ENCODE peak calls at places on chromosomes 7 and 10, in ten cellular contexts. M is upper lobe of right lung, C is AG09309, X is body of pancreas, Q is colonic mucosa, K is prostate gland, U is retinal pigment epithelial cell, G is GM23338, A is mucosa of descending colon, B is cardiac muscle cell. D is an unnamed sample.

GRCh38 chr10:72322280-72323058 is 32.2 kb downstream of the DNAJB12 start:
- DNase-seq in C (no peak), A (no peak), G (peak; percentile 1), X (no peak), U (no peak), B (no peak), Q (no peak), M (no peak), K (peak; percentile 50), D (no peak)

GRCh38 chr7:156459067-156459466 is 181.5 kb upstream of the RNF32 start:
- DNase-seq in U (no peak), G (no peak), K (no peak), B (no peak), Q (no peak), C (no peak), X (no peak), A (no peak), M (no peak), D (no peak)

GRCh38 chr7:135979674-135980660 is 2.8 kb upstream of the MTPN start:
- DNase-seq in K (no peak), X (no peak), C (no peak), M (no peak), Q (no peak), A (no peak), U (no peak), B (no peak), G (no peak), D (no peak)

GRCh38 chr10:130470973-130471372 is 334.8 kb downstream of the GLRX3 start:
- DNase-seq in G (no peak), Q (no peak), A (no peak), X (no peak), C (no peak), U (no peak), B (no peak), K (no peak), M (no peak), D (no peak)

GRCh38 chr10:89118091-89118490 is 89.0 kb downstream of the CH25H start:
- DNase-seq in C (peak; percentile 38), A (no peak), Q (no peak), X (no peak), K (no peak), G (no peak), B (no peak), M (no peak), U (no peak), D (no peak)

GRCh38 chr7:31432831-31433340 is 81.0 kb upstream of the ITPRID1 start:
- DNase-seq in U (no peak), G (no peak), Q (no peak), B (no peak), M (no peak), X (no peak), K (no peak), C (no peak), A (no peak), D (no peak)

GRCh38 chr7:9507281-9507680 is 1073.9 kb downstream of the NXPH1 start:
- DNase-seq in X (no peak), G (peak; percentile 25), M (no peak), A (no peak), K (no peak), U (peak; percentile 55), B (peak; percentile 19), C (no peak), Q (no peak), D (no peak)

GRCh38 chr10:120729508-120729907 is 121.7 kb upstream of the WDR11 start:
- DNase-seq in X (no peak), A (no peak), U (no peak), M (no peak), K (no peak), B (no peak), C (no peak), G (no peak), Q (no peak), D (no peak)

GRCh38 chr10:45602082-45602730 is 70.4 kb downstream of the ZFAND4 start:
- DNase-seq in A (no peak), C (no peak), K (no peak), M (no peak), X (no peak), G (no peak), U (no peak), B (no peak), Q (no peak), D (no peak)

GRCh38 chr10:11450427-11450826 is 161.0 kb downstream of the USP6NL start:
- DNase-seq in Q (no peak), M (no peak), C (no peak), U (no peak), G (no peak), A (no peak), B (no peak), K (no peak), X (no peak), D (no peak)

GRCh38 chr7:140349172-140349771 is 49.1 kb downstream of the SLC37A3 start:
- DNase-seq in Q (no peak), M (no peak), X (no peak), G (no peak), B (no peak), C (no peak), K (no peak), A (no peak), U (peak; percentile 25), D (no peak)

GRCh38 chr10:113560071-113560470 is 7.2 kb downstream of the HABP2 start:
- DNase-seq in M (no peak), X (no peak), K (no peak), C (no peak), Q (no peak), B (no peak), G (no peak), U (no peak), A (no peak), D (no peak)
- TF ChIP-seq CTCF in M (no peak), X (no peak), K (no peak), C (no peak), Q (no peak), B (no peak), G (no peak), U (no peak), A (no peak), D (no peak)

DNA sequence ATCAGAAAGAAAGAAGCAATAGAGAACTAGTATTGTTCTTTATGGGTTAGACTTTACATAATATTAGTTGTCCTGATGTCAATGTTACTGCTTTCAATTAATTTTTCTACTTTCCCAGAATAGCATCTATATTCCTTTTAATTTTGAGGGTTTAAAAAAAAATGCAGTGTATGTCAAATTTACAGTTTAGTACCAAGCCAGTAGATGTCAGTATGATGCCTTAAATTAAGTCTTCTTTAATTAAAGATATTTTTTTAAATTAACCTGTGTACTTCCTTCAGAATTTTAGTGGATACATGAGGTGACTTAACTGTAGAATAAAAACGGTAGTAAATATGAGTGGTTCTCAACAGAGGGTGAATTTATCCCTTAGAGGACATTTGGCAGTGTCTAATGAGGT is 35.2 kb upstream of the STOX1 start:
- DNase-seq in C (no peak), G (peak; percentile 11), M (no peak), A (no peak), Q (no peak), K (no peak), U (no peak), X (no peak), B (no peak), D (no peak)
- TF ChIP-seq CTCF in C (no peak), G (no peak), M (peak; percentile 19), A (no peak), Q (no peak), K (no peak), U (peak; percentile 26), X (no peak), B (peak; percentile 26), D (no peak)

GRCh38 chr10:70101668-70102067 is 31.0 kb downstream of the AIFM2 start:
- DNase-seq in A (no peak), X (no peak), B (no peak), Q (no peak), U (no peak), K (no peak), G (no peak), C (no peak), M (no peak), D (no peak)

GRCh38 chr10:70111496-70111895 is 21.1 kb downstream of the AIFM2 start:
- DNase-seq in B (no peak), C (no peak), A (no peak), M (no peak), K (no peak), G (no peak), U (no peak), Q (no peak), X (no peak), D (no peak)

GRCh38 chr10:70109064-70109729 is 23.4 kb downstream of the AIFM2 start:
- DNase-seq in A (no peak), G (no peak), K (no peak), M (no peak), Q (no peak), C (no peak), B (no peak), U (no peak), X (peak; percentile 34), D (no peak)

DNA sequence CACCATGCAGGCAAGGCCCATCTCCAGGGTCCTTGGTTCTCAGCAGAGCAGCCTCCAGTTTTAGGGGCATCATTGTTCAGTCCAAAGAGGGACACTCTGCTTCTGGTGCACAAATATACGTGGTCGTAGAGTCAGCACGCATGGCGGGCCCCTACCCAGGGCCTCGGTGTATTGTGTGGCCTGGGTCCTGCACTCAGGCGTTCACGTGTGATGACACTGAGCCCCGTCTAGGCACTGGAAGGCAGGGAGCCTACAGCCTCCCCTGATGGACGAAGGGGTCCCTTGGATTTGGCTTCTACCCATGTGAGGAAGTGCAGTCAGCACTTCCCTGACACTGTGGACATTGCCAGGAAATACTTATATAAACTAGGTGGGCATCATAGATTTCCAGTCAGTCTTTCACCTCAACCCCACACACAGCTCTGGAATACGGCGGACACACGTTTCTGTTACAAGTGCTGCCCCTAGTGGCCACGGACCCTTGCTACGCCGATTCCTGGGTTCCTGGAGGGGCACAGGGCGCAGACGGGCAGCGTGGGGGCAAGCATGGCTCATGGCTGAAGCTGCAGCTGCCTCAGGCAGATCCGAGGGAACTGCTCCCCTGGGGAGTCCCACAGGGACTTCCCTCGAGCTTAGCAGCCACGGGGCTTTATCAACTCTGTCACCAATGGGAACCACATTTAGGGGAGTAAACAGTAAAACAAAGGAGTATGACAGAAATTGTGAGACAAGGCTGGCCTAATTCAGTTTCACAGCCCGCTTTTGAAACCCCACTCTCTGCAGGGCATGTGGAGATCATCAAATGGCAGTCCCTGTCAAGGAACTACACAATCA is 25.4 kb downstream of the AIFM2 start:
- DNase-seq in Q (no peak), M (no peak), X (no peak), A (no peak), G (peak; percentile 90), C (no peak), K (no peak), U (no peak), B (peak; percentile 44), D (no peak)
- TF ChIP-seq CTCF in Q (peak; percentile 19), M (peak; percentile 37), X (no peak), A (no peak), G (peak; percentile 93), C (peak; percentile 42), K (no peak), U (peak; percentile 67), B (peak; percentile 57), D (no peak)

DNA sequence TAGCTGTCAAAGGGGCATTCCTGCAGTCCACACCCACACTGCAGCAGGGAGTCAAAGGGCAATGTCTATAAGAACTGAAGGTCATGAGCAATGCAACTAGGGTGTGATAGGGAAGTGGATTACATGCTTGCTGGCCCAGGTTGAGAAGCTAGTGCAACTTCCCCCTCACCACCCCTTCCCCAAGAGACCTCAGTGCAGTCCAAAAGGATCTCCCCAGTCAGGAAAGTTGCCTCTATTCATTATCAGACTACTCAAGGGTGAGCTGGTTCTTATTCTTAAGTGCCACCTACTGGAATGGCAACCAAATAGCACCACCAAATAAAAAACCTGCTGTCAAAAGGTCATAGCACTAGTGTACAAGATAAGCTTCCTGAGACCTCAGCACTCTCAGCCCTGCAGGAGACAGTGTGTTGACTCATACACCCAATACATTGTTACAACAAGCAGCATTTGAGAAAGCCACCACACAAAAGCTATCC is 28.2 kb downstream of the MTERF1 start:
- DNase-seq in C (no peak), A (no peak), M (no peak), X (no peak), K (no peak), G (peak; percentile 66), U (peak; percentile 14), Q (no peak), B (peak; percentile 15), D (no peak)
- TF ChIP-seq CTCF in C (peak; percentile 22), A (no peak), M (no peak), X (no peak), K (no peak), G (peak; percentile 70), U (peak; percentile 33), Q (no peak), B (peak; percentile 40), D (no peak)

D was measured in activated B cell treated with CpG ODN at 0.5 μM for 24 hours.